ENCODE peak calls at places on chromosomes 2 and 18, in seven cellular contexts. One of them, this sample, is unnamed.

GRCh38 chr2:236237468-236238190 is 26.6 kb downstream of the ASB18 start:
- DNase-seq in AG09319: no peak
- DNase-seq in progenitor cell of endocrine pancreas: peak
- DNase-seq in kidney epithelial cell: no peak
- DNase-seq in WERI-Rb-1: no peak
- DNase-seq in T-helper 2 cell: no peak
- DNase-seq in stimulated activated CD4-positive, alpha-beta T cell treated with anti-CD3 and anti-CD28 coated beads, Interleukin-12 subunit alpha, Interleukin-12 subunit beta, amount 100 ng/mL, for 48 hours: no peak
- DNase-seq in this sample: no peak

GRCh38 chr18:427005-427404 is 73.5 kb downstream of the COLEC12 start:
- DNase-seq in T-helper 2 cell: no peak
- DNase-seq in AG09319: peak
- DNase-seq in WERI-Rb-1: no peak
- DNase-seq in progenitor cell of endocrine pancreas: no peak
- DNase-seq in stimulated activated CD4-positive, alpha-beta T cell treated with anti-CD3 and anti-CD28 coated beads, Interleukin-12 subunit alpha, Interleukin-12 subunit beta, amount 100 ng/mL, for 48 hours: no peak
- DNase-seq in kidney epithelial cell: no peak
- DNase-seq in this sample: no peak

GRCh38 chr2:160794926-160795325 is 301.3 kb upstream of the RBMS1 start:
- DNase-seq in progenitor cell of endocrine pancreas: no peak
- DNase-seq in WERI-Rb-1: no peak
- DNase-seq in stimulated activated CD4-positive, alpha-beta T cell treated with anti-CD3 and anti-CD28 coated beads, Interleukin-12 subunit alpha, Interleukin-12 subunit beta, amount 100 ng/mL, for 48 hours: no peak
- DNase-seq in kidney epithelial cell: no peak
- DNase-seq in AG09319: no peak
- DNase-seq in T-helper 2 cell: no peak
- DNase-seq in this sample: no peak

GRCh38 chr2:189824694-189825396 is 40.6 kb downstream of the PMS1 start:
- DNase-seq in progenitor cell of endocrine pancreas: no peak
- DNase-seq in stimulated activated CD4-positive, alpha-beta T cell treated with anti-CD3 and anti-CD28 coated beads, Interleukin-12 subunit alpha, Interleukin-12 subunit beta, amount 100 ng/mL, for 48 hours: no peak
- DNase-seq in WERI-Rb-1: no peak
- DNase-seq in kidney epithelial cell: no peak
- DNase-seq in T-helper 2 cell: no peak
- DNase-seq in AG09319: no peak
- DNase-seq in this sample: no peak

GRCh38 chr18:2139676-2140075 is 431.6 kb downstream of the METTL4 start:
- DNase-seq in kidney epithelial cell: peak
- DNase-seq in T-helper 2 cell: no peak
- DNase-seq in stimulated activated CD4-positive, alpha-beta T cell treated with anti-CD3 and anti-CD28 coated beads, Interleukin-12 subunit alpha, Interleukin-12 subunit beta, amount 100 ng/mL, for 48 hours: no peak
- DNase-seq in AG09319: no peak
- DNase-seq in WERI-Rb-1: no peak
- DNase-seq in progenitor cell of endocrine pancreas: no peak
- DNase-seq in this sample: no peak

GRCh38 chr2:180663016-180663471 is 317.4 kb upstream of the UBE2E3 start:
- DNase-seq in WERI-Rb-1: no peak
- DNase-seq in AG09319: peak
- DNase-seq in T-helper 2 cell: no peak
- DNase-seq in stimulated activated CD4-positive, alpha-beta T cell treated with anti-CD3 and anti-CD28 coated beads, Interleukin-12 subunit alpha, Interleukin-12 subunit beta, amount 100 ng/mL, for 48 hours: no peak
- DNase-seq in progenitor cell of endocrine pancreas: no peak
- DNase-seq in kidney epithelial cell: no peak
- DNase-seq in this sample: no peak

GRCh38 chr18:5879479-5879882 is 15.8 kb downstream of the TMEM200C start:
- DNase-seq in T-helper 2 cell: no peak
- DNase-seq in progenitor cell of endocrine pancreas: no peak
- DNase-seq in stimulated activated CD4-positive, alpha-beta T cell treated with anti-CD3 and anti-CD28 coated beads, Interleukin-12 subunit alpha, Interleukin-12 subunit beta, amount 100 ng/mL, for 48 hours: no peak
- DNase-seq in WERI-Rb-1: no peak
- DNase-seq in kidney epithelial cell: no peak
- DNase-seq in AG09319: no peak
- DNase-seq in this sample: no peak

GRCh38 chr2:149040451-149040850 is 2.0 kb downstream of the LYPD6B start:
- DNase-seq in T-helper 2 cell: peak
- DNase-seq in kidney epithelial cell: no peak
- DNase-seq in WERI-Rb-1: peak
- DNase-seq in AG09319: no peak
- DNase-seq in stimulated activated CD4-positive, alpha-beta T cell treated with anti-CD3 and anti-CD28 coated beads, Interleukin-12 subunit alpha, Interleukin-12 subunit beta, amount 100 ng/mL, for 48 hours: peak
- DNase-seq in progenitor cell of endocrine pancreas: no peak
- DNase-seq in this sample: no peak

GRCh38 chr2:130241041-130241707 is 42.9 kb upstream of the TUBA3E start:
- DNase-seq in kidney epithelial cell: peak
- DNase-seq in progenitor cell of endocrine pancreas: no peak
- DNase-seq in WERI-Rb-1: no peak
- DNase-seq in AG09319: no peak
- DNase-seq in T-helper 2 cell: no peak
- DNase-seq in stimulated activated CD4-positive, alpha-beta T cell treated with anti-CD3 and anti-CD28 coated beads, Interleukin-12 subunit alpha, Interleukin-12 subunit beta, amount 100 ng/mL, for 48 hours: no peak
- DNase-seq in this sample: no peak

GRCh38 chr2:102235491-102235890 is 48.7 kb downstream of the IL1RL2 start:
- DNase-seq in kidney epithelial cell: no peak
- DNase-seq in WERI-Rb-1: no peak
- DNase-seq in T-helper 2 cell: no peak
- DNase-seq in progenitor cell of endocrine pancreas: no peak
- DNase-seq in AG09319: no peak
- DNase-seq in stimulated activated CD4-positive, alpha-beta T cell treated with anti-CD3 and anti-CD28 coated beads, Interleukin-12 subunit alpha, Interleukin-12 subunit beta, amount 100 ng/mL, for 48 hours: no peak
- DNase-seq in this sample: no peak

GRCh38 chr2:180679693-180680092 is 300.7 kb upstream of the UBE2E3 start:
- DNase-seq in T-helper 2 cell: no peak
- DNase-seq in stimulated activated CD4-positive, alpha-beta T cell treated with anti-CD3 and anti-CD28 coated beads, Interleukin-12 subunit alpha, Interleukin-12 subunit beta, amount 100 ng/mL, for 48 hours: no peak
- DNase-seq in AG09319: no peak
- DNase-seq in kidney epithelial cell: no peak
- DNase-seq in WERI-Rb-1: no peak
- DNase-seq in progenitor cell of endocrine pancreas: no peak
- DNase-seq in this sample: no peak

GRCh38 chr2:192413812-192414424 is 219.2 kb upstream of the TMEFF2 start:
- DNase-seq in AG09319: no peak
- DNase-seq in progenitor cell of endocrine pancreas: no peak
- DNase-seq in WERI-Rb-1: no peak
- DNase-seq in T-helper 2 cell: no peak
- DNase-seq in kidney epithelial cell: no peak
- DNase-seq in stimulated activated CD4-positive, alpha-beta T cell treated with anti-CD3 and anti-CD28 coated beads, Interleukin-12 subunit alpha, Interleukin-12 subunit beta, amount 100 ng/mL, for 48 hours: no peak
- DNase-seq in this sample: no peak

GRCh38 chr18:2112435-2113045 is 458.8 kb downstream of the METTL4 start:
- DNase-seq in progenitor cell of endocrine pancreas: no peak
- DNase-seq in T-helper 2 cell: no peak
- DNase-seq in WERI-Rb-1: no peak
- DNase-seq in kidney epithelial cell: no peak
- DNase-seq in AG09319: no peak
- DNase-seq in stimulated activated CD4-positive, alpha-beta T cell treated with anti-CD3 and anti-CD28 coated beads, Interleukin-12 subunit alpha, Interleukin-12 subunit beta, amount 100 ng/mL, for 48 hours: no peak
- DNase-seq in this sample: no peak